ENCODE peak calls at places on chromosome 13, in nine cellular contexts. G, A, B, L, P, I, E, W and S are unnamed samples.

GRCh38 chr13:34654682-34655081 is 287.4 kb upstream of the NBEA start:
- DNase-seq in L (no peak), B (no peak), I (no peak), P (no peak), G (peak), E (no peak), W (no peak), A (no peak), S (no peak)

GRCh38 chr13:112756967-112757758 is 67.3 kb downstream of the ATP11A start:
- DNase-seq in E (peak), W (no peak), B (peak), P (peak), I (peak), G (no peak), L (no peak), A (no peak), S (no peak)

GRCh38 chr13:33615436-33615835 is 202.5 kb upstream of the RFC3 start:
- DNase-seq in I (peak), L (no peak), G (no peak), B (no peak), W (no peak), A (no peak), E (no peak), P (no peak), S (no peak)

GRCh38 chr13:114035583-114036501 is 62.0 kb upstream of the C13orf46 start:
- DNase-seq in P (no peak), A (no peak), E (no peak), L (no peak), I (no peak), B (peak), W (no peak), G (peak), S (no peak)

GRCh38 chr13:24212254-24212653 is 51.7 kb downstream of the SPATA13 start:
- DNase-seq in E (no peak), B (no peak), P (no peak), I (no peak), L (no peak), G (no peak), A (no peak), W (no peak), S (no peak)

GRCh38 chr13:56720841-56721240 is 419.9 kb upstream of the PRR20A start:
- DNase-seq in L (no peak), B (no peak), A (no peak), P (no peak), E (no peak), I (no peak), G (no peak), W (no peak), S (no peak)

GRCh38 chr13:32585625-32586021 is 629 bp upstream of the PDS5B start:
- DNase-seq in W (no peak), B (no peak), A (no peak), P (no peak), E (no peak), G (peak), L (peak), I (peak), S (no peak)

GRCh38 chr13:99800004-99800403 is 171.6 kb downstream of the ZIC5 start:
- DNase-seq in G (no peak), B (no peak), L (no peak), P (no peak), I (peak), E (no peak), A (no peak), W (no peak), S (no peak)

GRCh38 chr13:68081051-68081450 is 850.9 kb upstream of the PCDH9 start:
- DNase-seq in L (no peak), P (no peak), W (no peak), B (no peak), G (no peak), A (no peak), I (no peak), E (no peak), S (no peak)

GRCh38 chr13:45838171-45838745 is 13.3 kb downstream of the SIAH3 start:
- DNase-seq in E (no peak), L (no peak), I (peak), P (no peak), W (no peak), G (peak), A (no peak), B (no peak), S (no peak)

GRCh38 chr13:100495455-100495854 is 93.1 kb downstream of the GGACT start:
- DNase-seq in A (no peak), P (no peak), G (no peak), W (no peak), I (peak), E (no peak), B (no peak), L (no peak), S (no peak)

GRCh38 chr13:76418404-76418803 is 467.8 kb downstream of the KCTD12 start:
- DNase-seq in A (no peak), E (no peak), G (no peak), L (no peak), I (no peak), P (no peak), B (no peak), W (no peak), S (no peak)

GRCh38 chr13:59533561-59534337 is 630.0 kb downstream of the DIAPH3 start:
- DNase-seq in A (no peak), P (no peak), G (peak), I (peak), E (no peak), W (no peak), B (no peak), L (no peak), S (no peak)

GRCh38 chr13:50678464-50679162 is 164.9 kb downstream of the DLEU7 start:
- DNase-seq in E (peak), I (no peak), G (peak), A (no peak), W (peak), B (peak), L (no peak), P (no peak), S (no peak)

GRCh38 chr13:50574731-50575130 is 268.8 kb downstream of the DLEU7 start:
- DNase-seq in L (no peak), E (no peak), W (no peak), I (peak), G (peak), A (no peak), P (no peak), B (no peak), S (no peak)

GRCh38 chr13:26656919-26657318 is 99.4 kb downstream of the WASF3 start:
- DNase-seq in P (no peak), L (no peak), W (no peak), E (peak), I (peak), G (peak), A (no peak), B (peak), S (no peak)

GRCh38 chr13:32538234-32538620 is 368 bp downstream of the N4BP2L2 start:
- DNase-seq in E (no peak), A (no peak), G (peak), L (no peak), I (peak), W (no peak), P (peak), B (no peak), S (no peak)

GRCh38 chr13:90592943-90593342 is 754.5 kb upstream of the MIR17HG start:
- DNase-seq in B (no peak), E (no peak), L (no peak), G (no peak), A (no peak), P (no peak), W (no peak), I (no peak), S (no peak)

GRCh38 chr13:50438351-50438750 is 405.1 kb downstream of the DLEU7 start:
- DNase-seq in P (no peak), W (no peak), E (no peak), A (no peak), I (no peak), B (no peak), L (no peak), G (no peak), S (no peak)

GRCh38 chr13:23609414-23610186 is 39.4 kb downstream of the TNFRSF19 start:
- DNase-seq in W (no peak), G (peak), A (no peak), L (no peak), I (peak), P (no peak), B (no peak), E (no peak), S (no peak)

GRCh38 chr13:19117913-19118739 is 63.5 kb downstream of the TUBA3C start:
- DNase-seq in P (no peak), W (no peak), L (no peak), G (no peak), I (no peak), A (no peak), E (no peak), B (no peak), S (no peak)

GRCh38 chr13:40109324-40109958 is 454.0 kb downstream of the COG6 start:
- DNase-seq in P (no peak), W (no peak), E (peak), B (no peak), I (no peak), G (peak), L (peak), A (no peak), S (no peak)